ENCODE peak calls at places on chromosomes 3 and 15, in four cellular contexts. One of them, this sample, is unnamed.

GRCh38 chr3:133506215-133506901 is 67.1 kb upstream of the CDV3 start:
- DNase-seq in A549: no peak
- DNase-seq in IMR-90: no peak
- DNase-seq in K562: no peak
- DNase-seq in this sample: peak

GRCh38 chr3:50529996-50530706 is 26.7 kb upstream of the CACNA2D2 start:
- DNase-seq in A549: no peak
- DNase-seq in IMR-90: no peak
- DNase-seq in K562: peak
- DNase-seq in this sample: no peak

GRCh38 chr3:65716372-65716771 is 322.3 kb downstream of the MAGI1 start:
- DNase-seq in A549: no peak
- DNase-seq in IMR-90: no peak
- DNase-seq in K562: no peak
- DNase-seq in this sample: no peak

GRCh38 chr3:10322355-10322715 is 1.4 kb upstream of the SEC13 start:
- DNase-seq in A549: peak
- DNase-seq in IMR-90: no peak
- DNase-seq in K562: peak
- DNase-seq in this sample: no peak

GRCh38 chr15:62390793-62391543 is 225.9 kb upstream of the C2CD4B start:
- DNase-seq in A549: peak
- DNase-seq in IMR-90: peak
- DNase-seq in K562: peak
- DNase-seq in this sample: no peak

GRCh38 chr3:176293277-176293676 is 904.0 kb downstream of the TBL1XR1 start:
- DNase-seq in A549: no peak
- DNase-seq in IMR-90: no peak
- DNase-seq in K562: no peak
- DNase-seq in this sample: no peak

GRCh38 chr3:137110392-137110996 is 152.7 kb downstream of the IL20RB start:
- DNase-seq in A549: peak
- DNase-seq in IMR-90: peak
- DNase-seq in K562: peak
- DNase-seq in this sample: no peak

GRCh38 chr3:50417637-50418033 is 58.3 kb upstream of the TMEM115 start:
- DNase-seq in A549: no peak
- DNase-seq in IMR-90: no peak
- DNase-seq in K562: no peak
- DNase-seq in this sample: no peak

GRCh38 chr3:186107148-186108105 is 1.5 kb downstream of the ETV5 start:
- DNase-seq in A549: peak
- DNase-seq in IMR-90: peak
- DNase-seq in K562: peak
- DNase-seq in this sample: no peak

GRCh38 chr15:89490081-89490480 is 6.3 kb downstream of the RHCG start:
- DNase-seq in A549: no peak
- DNase-seq in IMR-90: no peak
- DNase-seq in K562: no peak
- DNase-seq in this sample: no peak

GRCh38 chr15:43105077-43105769 is 615 bp downstream of the UBR1 start:
- DNase-seq in A549: peak
- DNase-seq in IMR-90: peak
- DNase-seq in K562: peak
- DNase-seq in this sample: no peak

GRCh38 chr15:77784361-77785292 is 151.9 kb upstream of the LINGO1 start:
- DNase-seq in A549: peak
- DNase-seq in IMR-90: no peak
- DNase-seq in K562: peak
- DNase-seq in this sample: no peak

GRCh38 chr3:5016218-5017161 is 37.3 kb downstream of the BHLHE40 start:
- DNase-seq in A549: peak
- DNase-seq in IMR-90: peak
- DNase-seq in K562: peak
- DNase-seq in this sample: no peak

GRCh38 chr15:101368868-101369642 is 74.0 kb upstream of the SNRPA1 start:
- DNase-seq in A549: no peak
- DNase-seq in IMR-90: no peak
- DNase-seq in K562: no peak
- DNase-seq in this sample: no peak
- TF ChIP-seq ELK1 in A549: no peak
- TF ChIP-seq ELK1 in IMR-90: no peak
- TF ChIP-seq ELK1 in K562: no peak
- TF ChIP-seq ELK1 in this sample: no peak

DNA sequence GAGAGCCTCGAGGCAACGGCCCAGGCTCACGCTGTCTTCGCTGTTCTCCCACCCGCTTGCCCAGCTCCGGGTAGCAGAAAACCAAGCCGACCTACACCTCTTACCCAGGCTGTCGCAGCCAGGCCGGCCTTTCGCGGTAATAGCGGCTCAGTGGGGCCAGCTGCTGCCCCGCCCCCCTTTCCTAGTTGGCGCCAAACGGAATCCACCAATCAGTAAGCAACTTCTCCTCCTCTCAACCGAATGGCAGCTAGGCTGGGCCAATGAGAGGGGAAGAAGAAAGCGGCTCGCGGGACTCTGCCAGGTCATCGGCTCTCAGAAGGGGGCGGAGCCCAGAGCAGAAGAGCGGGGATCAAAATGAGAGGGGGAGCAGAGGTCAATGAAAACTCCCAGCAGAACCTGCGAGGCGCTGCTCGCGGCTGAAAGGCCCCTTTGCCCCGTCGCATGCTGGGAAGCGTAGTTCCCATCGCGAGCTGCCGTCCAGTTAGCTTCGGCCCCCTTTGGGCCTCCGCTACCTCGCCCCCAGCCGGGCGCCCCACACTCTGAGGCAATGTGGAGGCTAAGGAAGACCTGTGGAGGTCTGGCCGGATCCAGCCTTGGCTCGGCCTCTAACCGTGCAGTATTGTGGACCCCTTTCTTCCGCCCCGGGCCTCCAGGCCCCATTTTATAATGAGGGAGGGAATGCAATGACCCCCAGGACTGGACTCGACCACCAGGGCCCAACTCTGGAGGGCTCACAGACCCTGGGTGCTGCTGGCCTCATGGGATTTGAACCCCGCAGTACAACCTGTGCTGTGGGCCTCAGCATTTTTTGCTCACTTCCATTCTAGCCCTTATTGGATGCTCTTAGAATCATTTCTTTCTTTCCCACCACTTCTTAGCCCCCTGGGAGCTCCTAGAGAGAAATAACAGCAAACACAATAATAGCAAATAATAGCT is at the start of gene CDC25A:
- DNase-seq in A549: peak
- DNase-seq in IMR-90: peak
- DNase-seq in K562: peak
- DNase-seq in this sample: peak
- TF ChIP-seq POLR2A in A549: peak
- TF ChIP-seq POLR2A in IMR-90: peak
- TF ChIP-seq POLR2A in K562: peak
- TF ChIP-seq POLR2A in this sample: peak

GRCh38 chr3:12229144-12229871 is 59.6 kb upstream of the PPARG start:
- DNase-seq in A549: no peak
- DNase-seq in IMR-90: no peak
- DNase-seq in K562: no peak
- DNase-seq in this sample: no peak

GRCh38 chr3:12231481-12231880 is 57.4 kb upstream of the PPARG start:
- DNase-seq in A549: no peak
- DNase-seq in IMR-90: peak
- DNase-seq in K562: no peak
- DNase-seq in this sample: no peak

GRCh38 chr3:12229896-12230295 is 59.0 kb upstream of the PPARG start:
- DNase-seq in A549: no peak
- DNase-seq in IMR-90: no peak
- DNase-seq in K562: no peak
- DNase-seq in this sample: no peak

GRCh38 chr3:12228461-12228860 is 60.4 kb upstream of the PPARG start:
- DNase-seq in A549: no peak
- DNase-seq in IMR-90: no peak
- DNase-seq in K562: no peak
- DNase-seq in this sample: no peak

DNA sequence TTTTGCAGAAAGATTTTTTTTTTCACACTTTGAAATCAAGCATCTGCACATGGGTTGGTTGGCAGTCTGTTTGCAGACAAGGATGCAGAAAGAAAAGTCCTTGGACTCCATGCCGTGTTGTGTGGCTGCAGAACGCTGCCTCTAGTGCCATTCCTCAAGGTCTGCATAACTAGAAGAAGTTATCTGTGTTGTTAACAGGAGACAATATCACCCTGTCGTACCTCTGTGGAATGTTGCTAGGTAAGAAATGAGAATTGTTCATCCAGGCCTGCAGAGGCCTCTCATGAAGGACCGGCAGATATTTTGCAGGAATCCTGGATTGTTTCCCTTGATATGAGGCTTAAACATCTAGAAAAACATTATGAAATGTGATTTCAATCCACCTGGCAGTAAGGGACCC is 58.5 kb upstream of the PPARG start:
- DNase-seq in A549: no peak
- DNase-seq in IMR-90: no peak
- DNase-seq in K562: no peak
- DNase-seq in this sample: no peak
- TF ChIP-seq ELK1 in A549: no peak
- TF ChIP-seq ELK1 in IMR-90: no peak
- TF ChIP-seq ELK1 in K562: no peak
- TF ChIP-seq ELK1 in this sample: no peak

DNA sequence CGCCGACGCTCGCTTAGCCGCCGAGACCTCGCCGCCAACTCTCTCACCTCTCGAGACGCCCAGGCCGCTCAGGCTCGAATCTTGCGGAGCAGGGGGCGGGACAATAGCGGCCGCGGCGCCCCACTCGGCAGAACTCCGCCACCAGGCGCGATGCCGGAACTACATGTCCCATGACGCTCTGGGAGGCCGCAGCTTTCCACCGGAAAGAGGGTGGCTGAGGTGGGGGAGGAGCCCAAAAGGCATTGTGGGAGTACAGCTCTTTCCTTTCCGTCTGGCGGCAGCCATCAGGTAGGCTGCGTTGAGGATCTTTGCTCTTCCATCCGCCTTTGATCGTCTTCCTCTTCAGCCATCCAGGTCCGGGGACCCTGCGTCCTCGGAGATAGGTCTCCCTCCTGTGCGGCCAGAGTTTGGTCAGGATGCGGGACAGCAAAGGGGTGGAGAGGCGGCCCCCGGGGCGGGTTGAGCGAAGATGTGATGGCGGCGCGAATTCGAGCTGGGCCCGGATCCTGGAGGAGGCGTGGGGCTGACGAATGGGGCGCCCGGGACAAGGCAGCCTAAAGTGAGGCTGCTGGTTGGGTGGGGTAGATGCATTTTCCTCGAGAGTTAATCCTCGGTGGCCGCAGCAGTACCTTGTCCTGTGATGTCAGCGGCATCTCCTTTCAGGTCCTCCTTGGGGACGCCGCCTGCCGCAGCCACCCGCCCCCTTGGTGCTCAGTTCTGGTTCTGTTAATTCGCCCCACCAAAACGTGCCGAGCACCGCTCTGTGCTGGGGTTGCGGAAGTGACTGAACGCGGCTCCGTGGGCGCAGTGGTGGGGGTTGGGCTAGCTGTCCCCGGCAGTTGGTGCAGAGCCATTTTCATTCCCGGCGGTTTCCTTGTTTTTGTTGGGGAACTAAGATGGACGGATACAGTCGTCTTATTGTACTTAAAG is at the start of the genes NKIRAS1 and RPL15:
- DNase-seq in A549: peak
- DNase-seq in IMR-90: peak
- DNase-seq in K562: peak
- DNase-seq in this sample: peak
- TF ChIP-seq POLR2A in A549: peak
- TF ChIP-seq POLR2A in IMR-90: peak
- TF ChIP-seq POLR2A in K562: peak
- TF ChIP-seq POLR2A in this sample: peak

DNA sequence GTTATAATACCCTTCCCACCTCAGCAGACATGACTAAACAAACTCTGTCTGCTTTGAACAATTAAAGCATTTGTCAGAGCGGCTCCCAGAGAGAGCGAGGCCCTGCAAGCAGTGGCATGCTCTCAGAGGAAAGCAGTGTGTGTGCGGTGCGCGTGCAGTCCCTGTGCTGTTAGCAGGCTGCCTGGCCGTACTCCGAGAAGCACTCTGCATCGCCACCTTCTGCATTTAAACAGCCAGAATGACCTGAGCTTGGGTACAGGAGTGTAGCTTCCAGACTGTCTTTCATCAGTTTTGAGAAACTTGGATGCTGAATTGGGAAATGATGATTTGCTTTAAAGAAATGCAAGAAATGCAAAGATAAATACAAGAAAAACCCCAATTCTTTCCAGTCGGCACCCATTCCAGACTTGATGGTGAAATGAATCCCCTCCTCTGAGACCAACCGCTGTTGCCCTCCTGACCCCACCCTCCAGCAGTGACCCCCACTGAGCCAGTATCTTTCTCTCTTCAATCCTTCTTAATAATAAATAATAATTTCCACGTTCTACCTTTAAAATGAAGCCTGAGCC is 113.5 kb downstream of the VGLL4 start:
- DNase-seq in A549: peak
- DNase-seq in IMR-90: peak
- DNase-seq in K562: no peak
- DNase-seq in this sample: no peak
- TF ChIP-seq ELK1 in A549: no peak
- TF ChIP-seq ELK1 in IMR-90: no peak
- TF ChIP-seq ELK1 in K562: no peak
- TF ChIP-seq ELK1 in this sample: no peak

This sample was measured in GM12878.